ENCODE peak calls at places on chromosomes 4 and X, in six cellular contexts. One of them, this sample, is unnamed. For H3K9me3, the result is how much of the 10 kb centered on the place peaks cover.

GRCh38 chrX:32048285-32048684 is 976.4 kb upstream of the FTHL17 start:
- DNase-seq in OCI-LY7: no peak
- DNase-seq in ovary: no peak
- DNase-seq in HepG2: no peak
- DNase-seq in tibial nerve: no peak
- DNase-seq in breast epithelium: no peak
- DNase-seq in this sample: no peak

GRCh38 chrX:12890467-12890866 is 16.0 kb upstream of the TLR8 start:
- DNase-seq in HepG2: no peak
- DNase-seq in ovary: no peak
- DNase-seq in OCI-LY7: peak
- DNase-seq in breast epithelium: no peak
- DNase-seq in tibial nerve: no peak
- DNase-seq in this sample: no peak

GRCh38 chr4:186904104-186904503 is 180.4 kb upstream of the FAT1 start:
- DNase-seq in ovary: no peak
- DNase-seq in OCI-LY7: no peak
- DNase-seq in tibial nerve: no peak
- DNase-seq in breast epithelium: no peak
- DNase-seq in HepG2: peak
- DNase-seq in this sample: no peak

GRCh38 chr4:93658443-93658842 is 170.1 kb upstream of the ATOH1 start:
- DNase-seq in breast epithelium: no peak
- DNase-seq in ovary: no peak
- DNase-seq in OCI-LY7: no peak
- DNase-seq in HepG2: no peak
- DNase-seq in tibial nerve: no peak
- DNase-seq in this sample: no peak

GRCh38 chr4:4420421-4420820 is 33.5 kb downstream of the NSG1 start:
- DNase-seq in breast epithelium: peak
- DNase-seq in HepG2: no peak
- DNase-seq in OCI-LY7: no peak
- DNase-seq in ovary: no peak
- DNase-seq in tibial nerve: no peak
- DNase-seq in this sample: no peak

GRCh38 chr4:9602389-9602914 is 158.2 kb downstream of the DEFB131A start:
- DNase-seq in ovary: no peak
- DNase-seq in breast epithelium: no peak
- DNase-seq in OCI-LY7: no peak
- DNase-seq in HepG2: no peak
- DNase-seq in tibial nerve: no peak
- DNase-seq in this sample: no peak

GRCh38 chr4:139609647-139610046 is 53.6 kb upstream of the SETD7 start:
- DNase-seq in breast epithelium: no peak
- DNase-seq in ovary: no peak
- DNase-seq in HepG2: no peak
- DNase-seq in tibial nerve: no peak
- DNase-seq in OCI-LY7: no peak
- DNase-seq in this sample: no peak

GRCh38 chr4:169184236-169184635 is 86.5 kb downstream of the SH3RF1 start:
- DNase-seq in breast epithelium: no peak
- DNase-seq in HepG2: no peak
- DNase-seq in OCI-LY7: no peak
- DNase-seq in tibial nerve: no peak
- DNase-seq in ovary: no peak
- DNase-seq in this sample: no peak

GRCh38 chr4:119053245-119053644 is 82.4 kb upstream of the MYOZ2 start:
- DNase-seq in breast epithelium: no peak
- DNase-seq in tibial nerve: no peak
- DNase-seq in HepG2: no peak
- DNase-seq in ovary: no peak
- DNase-seq in OCI-LY7: no peak
- DNase-seq in this sample: no peak

GRCh38 chrX:11908371-11908770 is 150.3 kb downstream of the MSL3 start:
- DNase-seq in tibial nerve: no peak
- DNase-seq in breast epithelium: no peak
- DNase-seq in ovary: no peak
- DNase-seq in OCI-LY7: peak
- DNase-seq in HepG2: peak
- DNase-seq in this sample: no peak

GRCh38 chr4:94451051-94451404 is 714 bp upstream of the PDLIM5 start:
- DNase-seq in breast epithelium: no peak
- DNase-seq in ovary: no peak
- DNase-seq in tibial nerve: no peak
- DNase-seq in HepG2: no peak
- DNase-seq in OCI-LY7: no peak
- DNase-seq in this sample: no peak

GRCh38 chr4:94698187-94698586 is 59.6 kb upstream of the BMPR1B start:
- DNase-seq in ovary: no peak
- DNase-seq in OCI-LY7: no peak
- DNase-seq in HepG2: no peak
- DNase-seq in tibial nerve: no peak
- DNase-seq in breast epithelium: no peak
- DNase-seq in this sample: no peak

GRCh38 chr4:160129439-160129838 is 1026.6 kb downstream of the RAPGEF2 start:
- DNase-seq in tibial nerve: no peak
- DNase-seq in HepG2: no peak
- DNase-seq in ovary: no peak
- DNase-seq in OCI-LY7: no peak
- DNase-seq in breast epithelium: no peak
- DNase-seq in this sample: no peak

GRCh38 chrX:56025872-56026571 is 206.1 kb upstream of the KLF8 start:
- DNase-seq in tibial nerve: no peak
- DNase-seq in ovary: no peak
- DNase-seq in HepG2: no peak
- DNase-seq in OCI-LY7: no peak
- DNase-seq in breast epithelium: no peak
- DNase-seq in this sample: no peak

GRCh38 chr4:28686618-28687017 is 1826.0 kb downstream of the STIM2 start:
- DNase-seq in ovary: no peak
- DNase-seq in OCI-LY7: peak
- DNase-seq in HepG2: peak
- DNase-seq in tibial nerve: no peak
- DNase-seq in breast epithelium: no peak
- DNase-seq in this sample: no peak

GRCh38 chrX:15674514-15674898 is 9.9 kb upstream of the CLTRN start:
- DNase-seq in ovary: peak
- DNase-seq in OCI-LY7: peak
- DNase-seq in breast epithelium: peak
- DNase-seq in tibial nerve: peak
- DNase-seq in HepG2: peak
- DNase-seq in this sample: peak

GRCh38 chr4:105619193-105619931 is 66.9 kb downstream of the ARHGEF38 start:
- DNase-seq in ovary: peak
- DNase-seq in OCI-LY7: no peak
- DNase-seq in tibial nerve: peak
- DNase-seq in breast epithelium: peak
- DNase-seq in HepG2: no peak
- DNase-seq in this sample: no peak

GRCh38 chrX:54551801-54552200 is 21.8 kb downstream of the GNL3L start:
- DNase-seq in OCI-LY7: no peak
- DNase-seq in ovary: no peak
- DNase-seq in breast epithelium: no peak
- DNase-seq in HepG2: no peak
- DNase-seq in tibial nerve: no peak
- DNase-seq in this sample: no peak
- H3K9me3 ChIP-seq in OCI-LY7: under half
- H3K9me3 ChIP-seq in ovary: under half
- H3K9me3 ChIP-seq in breast epithelium: under half
- H3K9me3 ChIP-seq in HepG2: under half
- H3K9me3 ChIP-seq in tibial nerve: under half
- H3K9me3 ChIP-seq in this sample: under half

GRCh38 chr4:102514298-102514964 is 13.3 kb downstream of the NFKB1 start:
- DNase-seq in tibial nerve: no peak
- DNase-seq in breast epithelium: no peak
- DNase-seq in ovary: no peak
- DNase-seq in HepG2: peak
- DNase-seq in OCI-LY7: no peak
- DNase-seq in this sample: no peak
- H3K9me3 ChIP-seq in tibial nerve: under half
- H3K9me3 ChIP-seq in breast epithelium: under half
- H3K9me3 ChIP-seq in ovary: under half
- H3K9me3 ChIP-seq in HepG2: under half
- H3K9me3 ChIP-seq in OCI-LY7: under half
- H3K9me3 ChIP-seq in this sample: under half

GRCh38 chr4:92251711-92252110 is 52.1 kb upstream of the GRID2 start:
- DNase-seq in HepG2: no peak
- DNase-seq in OCI-LY7: no peak
- DNase-seq in tibial nerve: no peak
- DNase-seq in breast epithelium: no peak
- DNase-seq in ovary: no peak
- DNase-seq in this sample: no peak
- H3K9me3 ChIP-seq in HepG2: half or more
- H3K9me3 ChIP-seq in OCI-LY7: under half
- H3K9me3 ChIP-seq in tibial nerve: under half
- H3K9me3 ChIP-seq in breast epithelium: under half
- H3K9me3 ChIP-seq in ovary: under half
- H3K9me3 ChIP-seq in this sample: under half

GRCh38 chrX:130186645-130187044 is 14.9 kb downstream of the RAB33A start:
- DNase-seq in HepG2: no peak
- DNase-seq in OCI-LY7: no peak
- DNase-seq in ovary: no peak
- DNase-seq in breast epithelium: no peak
- DNase-seq in tibial nerve: no peak
- DNase-seq in this sample: no peak
- H3K9me3 ChIP-seq in HepG2: under half
- H3K9me3 ChIP-seq in OCI-LY7: under half
- H3K9me3 ChIP-seq in ovary: under half
- H3K9me3 ChIP-seq in breast epithelium: under half
- H3K9me3 ChIP-seq in tibial nerve: under half
- H3K9me3 ChIP-seq in this sample: under half

DNA sequence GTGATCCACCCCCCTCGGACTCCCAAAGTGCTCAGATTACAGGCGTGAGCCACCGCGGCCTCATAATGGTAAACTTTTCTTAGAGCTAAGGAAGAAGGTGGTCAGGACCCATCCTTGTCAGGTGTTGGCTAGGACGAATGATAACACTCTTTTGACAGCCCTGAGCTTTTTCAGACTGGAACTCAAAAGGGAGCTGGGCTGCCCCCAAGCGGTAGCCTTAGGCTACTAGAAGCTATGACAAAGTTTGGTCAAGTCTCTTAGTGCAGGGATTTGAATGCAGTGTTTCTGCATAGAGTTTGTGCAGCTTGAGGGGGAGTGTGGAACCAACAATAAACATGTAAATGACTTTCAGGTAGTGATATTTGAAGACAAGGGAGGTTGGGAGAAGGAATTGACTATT is 11.8 kb upstream of the HSD17B10 start:
- DNase-seq in breast epithelium: no peak
- DNase-seq in tibial nerve: no peak
- DNase-seq in ovary: no peak
- DNase-seq in OCI-LY7: no peak
- DNase-seq in HepG2: peak
- DNase-seq in this sample: peak
- H3K9me3 ChIP-seq in breast epithelium: under half
- H3K9me3 ChIP-seq in tibial nerve: under half
- H3K9me3 ChIP-seq in ovary: under half
- H3K9me3 ChIP-seq in OCI-LY7: under half
- H3K9me3 ChIP-seq in HepG2: under half
- H3K9me3 ChIP-seq in this sample: under half

GRCh38 chr4:106763044-106763443 is 273.1 kb downstream of the DKK2 start:
- DNase-seq in breast epithelium: no peak
- DNase-seq in OCI-LY7: no peak
- DNase-seq in tibial nerve: no peak
- DNase-seq in ovary: no peak
- DNase-seq in HepG2: no peak
- DNase-seq in this sample: no peak
- H3K9me3 ChIP-seq in breast epithelium: under half
- H3K9me3 ChIP-seq in OCI-LY7: under half
- H3K9me3 ChIP-seq in tibial nerve: under half
- H3K9me3 ChIP-seq in ovary: under half
- H3K9me3 ChIP-seq in HepG2: under half
- H3K9me3 ChIP-seq in this sample: under half

DNA sequence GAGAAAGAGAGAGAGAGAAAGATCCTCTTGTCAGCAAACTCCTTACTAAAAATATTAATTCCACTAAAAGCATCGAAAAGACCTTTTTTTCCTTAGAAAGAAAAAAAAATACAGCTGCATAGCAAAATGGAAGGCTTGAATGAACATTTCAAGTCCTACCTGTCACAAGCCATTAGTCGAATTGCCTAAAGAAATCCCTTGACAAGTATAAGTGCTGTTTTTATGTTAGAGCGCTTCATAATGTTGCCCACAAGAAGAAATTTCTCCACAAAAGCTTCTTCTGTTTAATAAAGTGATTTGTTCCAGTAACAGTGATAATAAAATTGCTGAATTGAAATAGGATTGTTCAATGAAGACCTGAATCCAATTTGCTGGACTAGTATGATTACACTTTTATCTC is 105.9 kb downstream of the NKX6-1 start:
- DNase-seq in OCI-LY7: no peak
- DNase-seq in ovary: no peak
- DNase-seq in breast epithelium: no peak
- DNase-seq in HepG2: no peak
- DNase-seq in tibial nerve: no peak
- DNase-seq in this sample: no peak
- H3K9me3 ChIP-seq in OCI-LY7: under half
- H3K9me3 ChIP-seq in ovary: under half
- H3K9me3 ChIP-seq in breast epithelium: under half
- H3K9me3 ChIP-seq in HepG2: under half
- H3K9me3 ChIP-seq in tibial nerve: under half
- H3K9me3 ChIP-seq in this sample: under half

This sample was measured in T-helper 17 cell.